ENCODE peak calls at places on chromosomes 13 and 19, in four cellular contexts. E is mesenchymal stem cell, F is OCI-LY7, P is breast epithelium. Y is an unnamed sample.
A peak's percentile ranks its signal among the peaks of the same experiment; 100 is the strongest.

GRCh38 chr19:14375055-14375581 is 6.1 kb upstream of the ADGRE5 start:
- DNase-seq in E (no peak), F (peak; percentile 65), P (no peak), Y (no peak)

GRCh38 chr19:12237143-12237839 is 57.4 kb downstream of the ZNF44 start:
- DNase-seq in E (no peak), F (no peak), P (no peak), Y (no peak)

GRCh38 chr19:19643158-19644053 is at the start of gene GMIP:
- DNase-seq in E (peak; percentile 53), F (peak; percentile 85), P (peak; percentile 75), Y (peak; percentile 81)

GRCh38 chr19:15251010-15251748 is 18.9 kb upstream of the EPHX3 start:
- DNase-seq in E (peak; percentile 63), F (no peak), P (no peak), Y (peak; percentile 52)

GRCh38 chr19:55838906-55839305 is 2.6 kb downstream of the NLRP4 start:
- DNase-seq in E (no peak), F (no peak), P (no peak), Y (no peak)

GRCh38 chr13:93249918-93250306 is 23.3 kb downstream of the GPC6 start:
- DNase-seq in E (no peak), F (no peak), P (no peak), Y (no peak)

GRCh38 chr13:52004508-52005183 is 6.6 kb downstream of the ATP7B start:
- DNase-seq in E (no peak), F (no peak), P (no peak), Y (no peak)

GRCh38 chr13:85638265-85638664 is 161.0 kb downstream of the SLITRK6 start:
- DNase-seq in E (no peak), F (no peak), P (no peak), Y (no peak)

GRCh38 chr19:3849092-3849491 is 19.7 kb downstream of the ZFR2 start:
- DNase-seq in E (no peak), F (peak; percentile 39), P (no peak), Y (no peak)

GRCh38 chr19:47973529-47973928 is 18.4 kb downstream of the BSPH1 start:
- DNase-seq in E (no peak), F (no peak), P (no peak), Y (no peak)

GRCh38 chr13:35631666-35632065 is 155.2 kb upstream of the MAB21L1 start:
- DNase-seq in E (no peak), F (no peak), P (no peak), Y (no peak)

GRCh38 chr19:55648657-55649578 is 906 bp downstream of the CCDC106 start:
- DNase-seq in E (no peak), F (no peak), P (no peak), Y (no peak)

GRCh38 chr19:54517483-54517882 is 14.9 kb downstream of the LAIR2 start:
- DNase-seq in E (peak; percentile 7), F (peak; percentile 61), P (peak; percentile 63), Y (peak; percentile 52)

GRCh38 chr13:108963276-108963810 is 333.9 kb downstream of the MYO16 start:
- DNase-seq in E (no peak), F (no peak), P (no peak), Y (no peak)

GRCh38 chr13:108475181-108475580 is 154.2 kb upstream of the MYO16 start:
- DNase-seq in E (no peak), F (no peak), P (no peak), Y (no peak)

GRCh38 chr19:55068803-55069136 is 5.8 kb upstream of the RDH13 start:
- DNase-seq in E (no peak), F (no peak), P (no peak), Y (no peak)

GRCh38 chr13:20831933-20832332 is 58.2 kb upstream of the EEF1AKMT1 start:
- DNase-seq in E (no peak), F (no peak), P (no peak), Y (no peak)

GRCh38 chr19:676343-677105 is at the start of gene FSTL3:
- DNase-seq in E (peak; percentile 27), F (no peak), P (no peak), Y (peak; percentile 70)

GRCh38 chr19:49142866-49143335 is 12.3 kb downstream of the HRC start:
- DNase-seq in E (peak; percentile 94), F (peak; percentile 80), P (peak; percentile 92), Y (peak; percentile 98)

GRCh38 chr13:99326012-99326411 is 18.8 kb upstream of the GPR183 start:
- DNase-seq in E (no peak), F (peak; percentile 39), P (no peak), Y (no peak)

GRCh38 chr13:104314926-104315535 is 1248.8 kb upstream of the SLC10A2 start:
- DNase-seq in E (no peak), F (no peak), P (no peak), Y (no peak)

GRCh38 chr13:109788372-109789195 is 2.2 kb upstream of the IRS2 start:
- DNase-seq in E (no peak), F (no peak), P (no peak), Y (no peak)

GRCh38 chr19:15563325-15563794 is 51.7 kb upstream of the CYP4F8 start:
- DNase-seq in E (no peak), F (no peak), P (peak; percentile 65), Y (no peak)

GRCh38 chr19:50649433-50650391 is at the start of gene C19orf81:
- DNase-seq in E (no peak), F (peak; percentile 73), P (no peak), Y (no peak)

GRCh38 chr19:30669329-30670010 is 297.3 kb downstream of the ZNF536 start:
- DNase-seq in E (peak; percentile 30), F (peak; percentile 34), P (peak; percentile 70), Y (peak; percentile 75)

GRCh38 chr13:50866817-50867640 is 23.5 kb upstream of the DLEU7 start:
- DNase-seq in E (no peak), F (no peak), P (no peak), Y (no peak)

GRCh38 chr13:56201834-56202233 is 938.9 kb upstream of the PRR20A start:
- DNase-seq in E (no peak), F (no peak), P (no peak), Y (no peak)

GRCh38 chr13:29548722-29549446 is 46.6 kb downstream of the SLC7A1 start:
- DNase-seq in E (peak; percentile 72), F (no peak), P (no peak), Y (no peak)

GRCh38 chr19:13289295-13289694 is 139.1 kb downstream of the IER2 start:
- DNase-seq in E (no peak), F (no peak), P (no peak), Y (no peak)

GRCh38 chr19:34430738-34431625 is 2.8 kb downstream of the UBA2 start:
- DNase-seq in E (peak; percentile 80), F (peak; percentile 80), P (no peak), Y (peak; percentile 59)

GRCh38 chr19:11227201-11227886 is 12.1 kb upstream of the ANGPTL8 start:
- DNase-seq in E (no peak), F (peak; percentile 67), P (no peak), Y (no peak)

GRCh38 chr13:99033814-99034213 is 56.0 kb upstream of the DOCK9 start:
- DNase-seq in E (peak; percentile 48), F (peak; percentile 37), P (no peak), Y (peak; percentile 70)

DNA sequence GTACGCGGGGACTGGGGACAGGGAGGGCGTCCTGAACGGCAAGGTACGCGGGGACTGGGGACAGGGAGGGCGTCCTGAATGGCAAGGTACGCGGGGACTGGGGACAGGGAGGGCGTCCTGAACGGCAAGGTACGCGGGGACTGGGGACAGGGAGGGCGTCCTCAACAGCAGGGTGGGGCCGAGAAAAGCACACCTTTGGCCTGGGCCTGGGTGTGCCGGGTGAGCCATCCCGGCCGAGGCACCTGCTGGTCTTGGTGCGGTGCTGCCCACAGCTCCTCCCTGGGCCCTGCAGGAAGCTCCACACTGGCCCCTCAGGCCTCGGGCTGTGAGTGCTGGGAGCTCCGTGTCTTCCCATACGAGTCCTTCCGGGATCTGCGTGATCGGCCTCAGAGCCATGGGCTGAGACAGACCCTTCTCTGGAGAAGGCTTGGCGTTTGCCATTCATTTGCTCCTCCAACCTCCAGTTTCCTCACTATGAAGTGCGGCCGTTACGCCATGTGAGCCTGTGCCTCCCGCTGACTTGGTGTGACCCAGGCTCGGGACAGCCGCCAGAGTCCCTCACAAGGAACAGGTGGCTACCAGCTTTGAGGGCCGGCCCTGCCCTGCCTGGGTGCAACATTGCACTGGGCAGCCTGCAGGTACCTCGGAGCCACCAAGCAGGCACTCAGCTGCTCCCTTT is 7.8 kb upstream of the ZNF554 start:
- DNase-seq in E (no peak), F (no peak), P (no peak), Y (no peak)
- H3K36me3 ChIP-seq in E (peaks cover 41% of the 10 kb centered on the region), F (peaks cover 80% of the 10 kb centered on the region), P (no peaks in the 10 kb centered on the region), Y (peaks cover 29% of the 10 kb centered on the region)

DNA sequence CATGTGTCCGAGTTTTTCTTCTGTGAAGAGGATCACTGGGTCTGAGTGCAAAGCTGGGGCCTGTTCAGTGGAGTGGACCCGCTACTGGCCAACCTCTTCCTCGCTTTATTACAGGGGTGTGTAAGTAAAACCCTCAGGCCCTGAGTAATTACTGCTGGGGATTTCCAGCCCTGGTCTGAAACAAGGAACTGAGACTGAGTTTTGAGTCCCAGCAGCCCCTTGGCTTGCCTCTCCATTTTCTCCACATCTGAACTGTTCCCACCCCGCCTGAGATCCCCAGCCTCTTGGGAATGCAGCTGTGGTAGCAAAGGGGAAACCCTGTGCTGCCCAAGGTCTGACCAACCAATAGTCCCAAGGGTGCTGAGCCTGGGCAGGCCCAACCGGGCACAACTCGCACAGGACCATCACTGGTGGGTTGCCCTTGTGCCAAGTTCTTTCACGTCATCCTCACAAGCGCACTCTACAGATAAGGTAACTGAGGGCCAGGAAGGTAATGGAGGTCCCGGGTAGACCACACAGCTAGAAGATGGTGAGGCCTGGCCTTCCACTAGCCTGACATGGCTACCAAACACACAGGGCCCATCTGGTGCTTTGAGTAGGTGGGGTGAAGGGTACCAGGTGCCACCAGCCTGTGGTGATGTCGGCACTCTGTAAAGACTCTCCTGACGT is 13.7 kb upstream of the SLC35E1 start:
- DNase-seq in E (peak; percentile 42), F (peak; percentile 85), P (no peak), Y (no peak)
- H3K4me1 ChIP-seq in E (peaks cover 72% of the 10 kb centered on the region), F (peaks cover 97% of the 10 kb centered on the region), P (peaks cover 29% of the 10 kb centered on the region), Y (peaks cover 79% of the 10 kb centered on the region)

GRCh38 chr13:45333973-45334922 is 6.7 kb downstream of the TPT1 start:
- DNase-seq in E (peak; percentile 54), F (peak; percentile 6), P (no peak), Y (no peak)
- H3K4me3 ChIP-seq in E (no peak overlapping the region), F (no peak overlapping the region), P (no peak overlapping the region), Y (no peak overlapping the region)

DNA sequence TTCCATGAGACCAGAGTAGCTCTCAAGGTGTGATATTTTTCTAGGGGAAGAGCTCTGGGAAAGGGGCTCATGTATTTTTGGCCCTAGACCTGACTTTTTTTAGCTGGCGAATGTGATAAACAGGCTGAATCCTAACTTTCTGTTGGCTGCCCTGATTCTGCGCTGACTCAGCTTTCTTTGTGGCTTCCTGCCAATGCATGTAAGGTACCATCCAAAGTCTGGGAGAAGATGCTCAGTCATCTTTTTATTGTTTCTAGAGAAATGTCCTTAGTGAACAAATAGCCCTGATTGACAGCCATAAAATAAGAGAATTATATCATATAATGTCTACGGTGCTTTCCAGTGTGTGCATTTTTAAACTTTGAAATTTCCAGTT is 113.6 kb upstream of the MBNL2 start:
- DNase-seq in E (no peak), F (no peak), P (no peak), Y (no peak)
- H3K36me3 ChIP-seq in E (no peaks in the 10 kb centered on the region), F (no peaks in the 10 kb centered on the region), P (no peaks in the 10 kb centered on the region), Y (no peaks in the 10 kb centered on the region)

DNA sequence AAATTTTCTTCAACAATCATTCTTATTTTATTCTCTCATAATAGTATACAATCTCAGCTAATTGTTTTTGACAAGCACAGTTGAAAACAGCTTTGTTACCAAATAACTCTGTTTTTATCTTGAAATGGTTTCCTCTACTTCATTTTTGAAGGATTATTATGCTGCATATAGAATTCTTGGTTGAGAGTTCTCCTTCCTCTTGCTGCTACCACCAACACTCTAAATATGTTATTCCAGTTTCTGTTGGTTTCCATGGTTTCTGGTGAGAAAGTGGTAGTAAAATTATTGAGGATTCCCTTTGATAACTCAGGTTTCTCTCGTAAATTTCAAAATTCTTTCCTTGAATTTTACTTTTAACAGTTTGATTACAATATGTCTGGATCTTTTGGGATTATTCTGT is 1725.9 kb downstream of the PCDH9 start:
- DNase-seq in E (no peak), F (no peak), P (no peak), Y (no peak)
- H3K4me1 ChIP-seq in E (no peaks in the 10 kb centered on the region), F (no peaks in the 10 kb centered on the region), P (no peaks in the 10 kb centered on the region), Y (peaks cover 5% of the 10 kb centered on the region)

GRCh38 chr13:34391071-34391470 is 551.0 kb upstream of the NBEA start:
- DNase-seq in E (peak; percentile 38), F (no peak), P (no peak), Y (peak; percentile 72)
- H3K4me3 ChIP-seq in E (no peak overlapping the region), F (no peak overlapping the region), P (no peak overlapping the region), Y (no peak overlapping the region)

Y was measured in adipocyte.